ENCODE peak calls at places on chromosome 22, in nine cellular contexts. F, Z, N, R, P, I, S, L and Y are unnamed samples.
A peak's percentile ranks its signal among the peaks of the same experiment; 100 is the strongest.

GRCh38 chr22:49372530-49373288 is 455.0 kb downstream of the BRD1 start:
- DNase-seq in P (peak; percentile 64), S (peak; percentile 37), L (no peak), N (no peak), Z (no peak), F (no peak), I (peak; percentile 24), R (peak; percentile 26), Y (no peak)

GRCh38 chr22:33873186-33873585 is 47.1 kb downstream of the LARGE1 start:
- DNase-seq in R (no peak), P (no peak), S (no peak), Z (no peak), N (no peak), F (peak; percentile 77), L (no peak), I (no peak), Y (no peak)

GRCh38 chr22:26592368-26593015 is 2.6 kb upstream of the TPST2 start:
- DNase-seq in N (no peak), R (no peak), F (no peak), S (no peak), P (no peak), L (peak; percentile 43), Z (peak; percentile 23), I (no peak), Y (no peak)

GRCh38 chr22:48942698-48943566 is 884.7 kb downstream of the BRD1 start:
- DNase-seq in S (no peak), N (peak; percentile 32), P (no peak), I (no peak), Z (no peak), F (no peak), R (no peak), L (no peak), Y (no peak)

GRCh38 chr22:37068859-37069258 is 17.3 kb downstream of the KCTD17 start:
- DNase-seq in I (peak; percentile 34), R (peak; percentile 64), N (no peak), F (no peak), Z (no peak), L (no peak), P (peak; percentile 33), S (no peak), Y (no peak)

GRCh38 chr22:36083056-36083455 is 54.4 kb upstream of the RBFOX2 start:
- DNase-seq in F (no peak), I (no peak), S (no peak), R (no peak), P (no peak), L (no peak), N (no peak), Z (no peak), Y (no peak)

GRCh38 chr22:36659762-36660509 is 43.6 kb downstream of the CACNG2 start:
- DNase-seq in L (peak; percentile 70), I (peak; percentile 43), N (peak; percentile 95), S (peak; percentile 91), Z (peak; percentile 81), P (peak; percentile 85), R (no peak), F (peak; percentile 72), Y (peak; percentile 84)

GRCh38 chr22:46846154-46846831 is 83.8 kb downstream of the TBC1D22A start:
- DNase-seq in F (no peak), R (no peak), S (no peak), I (no peak), L (no peak), P (no peak), N (no peak), Z (peak; percentile 30), Y (no peak)

GRCh38 chr22:42897960-42898359 is 40.9 kb upstream of the ARFGAP3 start:
- DNase-seq in Z (no peak), R (no peak), P (no peak), F (no peak), I (no peak), L (no peak), S (no peak), N (no peak), Y (no peak)

GRCh38 chr22:47928626-47929025 is 1166.2 kb downstream of the TBC1D22A start:
- DNase-seq in S (no peak), I (no peak), R (no peak), L (no peak), P (no peak), F (no peak), Z (no peak), N (no peak), Y (no peak)

GRCh38 chr22:32339190-32340012 is 18.3 kb upstream of the RFPL3 start:
- DNase-seq in F (no peak), P (no peak), Z (no peak), I (no peak), S (no peak), N (no peak), L (no peak), R (no peak), Y (no peak)

GRCh38 chr22:28958611-28959010 is 75.2 kb downstream of the ZNRF3 start:
- DNase-seq in R (no peak), F (peak; percentile 44), P (no peak), L (no peak), Z (no peak), S (no peak), N (no peak), I (no peak), Y (no peak)

GRCh38 chr22:31346255-31346732 is at the start of gene PATZ1:
- DNase-seq in L (peak; percentile 86), P (peak; percentile 68), I (peak; percentile 83), S (peak; percentile 91), N (no peak), R (no peak), F (peak; percentile 36), Z (peak; percentile 80), Y (no peak)

GRCh38 chr22:38097557-38098409 is 12.7 kb downstream of the BAIAP2L2 start:
- DNase-seq in L (no peak), F (no peak), R (peak; percentile 76), N (no peak), Z (no peak), I (peak; percentile 40), P (peak; percentile 72), S (no peak), Y (no peak)
- TF ChIP-seq CTCF in L (no peak), F (no peak), R (peak; percentile 54), N (no peak), Z (no peak), I (peak; percentile 60), P (peak; percentile 71), S (no peak), Y (peak; percentile 33)

GRCh38 chr22:19965771-19966709 is 24.4 kb upstream of the TXNRD2 start:
- DNase-seq in P (peak; percentile 89), R (peak; percentile 45), Z (no peak), F (no peak), S (no peak), I (no peak), L (no peak), N (no peak), Y (no peak)
- TF ChIP-seq CTCF in P (peak; percentile 97), R (peak; percentile 49), Z (no peak), F (no peak), S (peak; percentile 57), I (peak; percentile 45), L (no peak), N (no peak), Y (peak; percentile 57)

GRCh38 chr22:18077639-18078328 is at the start of gene PEX26:
- DNase-seq in R (peak; percentile 89), L (peak; percentile 96), N (peak; percentile 93), F (peak; percentile 96), S (peak; percentile 92), I (peak; percentile 96), Z (peak; percentile 87), P (peak; percentile 95), Y (peak; percentile 76)

GRCh38 chr22:18077087-18077638 is 627 bp upstream of the PEX26 start:
- DNase-seq in L (no peak), Z (no peak), N (peak; percentile 53), F (no peak), S (no peak), I (no peak), R (no peak), P (no peak), Y (no peak)

GRCh38 chr22:18076060-18076497 is 1.7 kb upstream of the PEX26 start:
- DNase-seq in P (peak; percentile 74), S (peak; percentile 86), Z (peak; percentile 58), R (peak; percentile 55), L (peak; percentile 85), N (no peak), I (peak; percentile 86), F (peak; percentile 65), Y (peak; percentile 83)

GRCh38 chr22:18079706-18080230 is 2.0 kb downstream of the PEX26 start:
- DNase-seq in I (no peak), R (no peak), Z (no peak), F (no peak), N (no peak), P (no peak), S (no peak), L (no peak), Y (no peak)

DNA sequence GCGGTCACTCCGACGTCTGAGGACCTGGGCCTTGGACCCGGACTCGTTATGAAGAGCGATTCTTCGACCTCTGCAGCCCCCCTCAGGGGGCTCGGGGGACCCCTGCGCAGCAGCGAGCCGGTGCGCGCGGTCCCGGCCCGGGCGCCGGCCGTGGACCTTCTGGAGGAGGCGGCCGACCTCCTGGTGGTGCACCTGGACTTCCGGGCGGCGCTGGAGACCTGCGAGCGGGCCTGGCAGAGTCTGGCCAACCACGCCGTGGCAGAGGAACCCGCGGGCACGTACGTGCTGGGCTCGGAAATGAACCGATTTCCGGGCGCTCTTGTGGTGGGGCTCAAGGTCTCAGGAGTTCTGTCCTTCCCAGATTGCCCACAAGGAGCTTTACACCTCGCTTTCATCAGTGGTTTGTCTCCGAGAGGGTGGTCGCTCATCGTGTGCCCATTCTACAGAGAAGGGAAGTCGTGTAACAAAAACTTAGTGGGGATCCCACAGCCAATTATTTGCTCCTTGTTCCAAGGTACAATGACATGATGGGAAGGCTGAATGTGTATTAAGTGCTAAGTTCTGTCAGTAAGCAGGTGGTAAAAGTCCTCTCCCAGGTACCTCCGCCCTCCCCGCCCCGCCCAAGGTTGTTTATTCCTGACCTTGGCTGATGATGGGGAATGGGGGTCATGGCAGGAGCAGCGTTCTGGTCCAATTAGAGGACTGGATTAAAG is 695 bp downstream of the PEX26 start:
- DNase-seq in N (peak; percentile 80), L (peak; percentile 64), Z (peak; percentile 24), S (peak; percentile 34), R (peak; percentile 33), P (peak; percentile 75), I (no peak), F (peak; percentile 49), Y (no peak)
- TF ChIP-seq CTCF in N (no peak), L (no peak), Z (no peak), S (peak; percentile 35), R (no peak), P (no peak), I (peak; percentile 8), F (no peak), Y (no peak)

DNA sequence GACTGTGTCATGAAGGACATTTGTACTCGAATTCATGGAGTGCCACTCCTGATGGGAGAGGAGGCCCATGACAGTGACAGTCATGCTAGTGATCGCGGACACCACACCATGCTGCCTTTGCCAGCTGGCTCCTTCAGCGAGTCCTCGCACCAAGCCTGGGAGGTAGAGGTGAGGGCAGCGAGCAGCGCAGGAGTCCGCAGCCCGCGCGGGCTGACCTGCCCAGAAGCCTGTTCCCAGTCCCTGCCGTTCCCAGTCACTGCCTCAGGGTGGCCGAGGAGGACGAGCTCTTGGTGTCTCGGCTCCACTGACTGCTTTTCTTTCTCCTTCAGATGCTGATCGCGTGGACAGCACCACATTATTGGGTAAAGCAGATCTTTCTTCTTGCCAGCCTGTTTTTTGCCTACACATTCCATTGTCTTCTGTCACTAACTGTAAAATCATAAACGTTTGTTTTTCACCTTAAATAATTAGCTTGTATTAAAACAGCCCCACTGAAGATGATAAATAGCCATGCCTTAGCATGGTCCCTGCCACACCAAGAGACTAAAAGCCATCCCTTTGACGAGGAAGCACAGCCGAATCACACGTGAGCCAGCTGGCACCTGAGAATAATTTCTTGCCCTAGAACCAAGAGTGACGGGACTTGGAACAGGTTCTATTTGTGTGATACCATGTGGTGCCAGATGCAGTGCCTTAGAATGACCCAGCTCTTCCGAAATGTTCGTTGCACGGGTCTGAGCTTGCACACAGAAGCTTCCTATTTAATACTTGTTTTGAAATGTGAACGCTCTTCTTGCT is 25.5 kb downstream of the FAM118A start:
- DNase-seq in N (no peak), Z (no peak), S (no peak), P (no peak), L (no peak), F (peak; percentile 64), I (peak; percentile 44), R (peak; percentile 51), Y (no peak)
- TF ChIP-seq CTCF in N (no peak), Z (peak; percentile 14), S (no peak), P (no peak), L (no peak), F (peak; percentile 54), I (no peak), R (peak; percentile 33), Y (peak; percentile 6)